ENCODE peak calls at places on chromosome 17, in ten cellular contexts. R, M, D, F, L, V, A, J, H and Y are unnamed samples. For H3K9me3, the result is how much of the 10 kb centered on the place peaks cover.

GRCh38 chr17:38590988-38591758 is 14.6 kb downstream of the SRCIN1 start:
- DNase-seq in R (peak), M (no peak), D (no peak), F (no peak), L (peak), V (no peak), A (no peak), J (no peak), H (no peak), Y (no peak)

GRCh38 chr17:29645516-29646051 is 22.9 kb upstream of the CORO6 start:
- DNase-seq in R (peak), M (peak), D (peak), F (peak), L (no peak), V (no peak), A (peak), J (peak), H (peak), Y (peak)

GRCh38 chr17:45660474-45660873 is 123.6 kb upstream of the CRHR1 start:
- DNase-seq in R (no peak), M (no peak), D (no peak), F (no peak), L (peak), V (no peak), A (no peak), J (no peak), H (no peak), Y (no peak)

GRCh38 chr17:73271078-73271477 is 9.4 kb upstream of the CPSF4L start:
- DNase-seq in R (no peak), M (no peak), D (peak), F (no peak), L (no peak), V (no peak), A (no peak), J (no peak), H (no peak), Y (no peak)

GRCh38 chr17:32854834-32855389 is 22.0 kb downstream of the MYO1D start:
- DNase-seq in R (no peak), M (no peak), D (no peak), F (no peak), L (no peak), V (no peak), A (no peak), J (no peak), H (no peak), Y (no peak)

GRCh38 chr17:74210191-74211140 is 2.9 kb upstream of the TTYH2 start:
- DNase-seq in R (peak), M (peak), D (peak), F (peak), L (peak), V (peak), A (peak), J (peak), H (peak), Y (peak)

GRCh38 chr17:32876414-32877163 is at the start of gene MYO1D:
- DNase-seq in R (peak), M (peak), D (peak), F (no peak), L (peak), V (peak), A (peak), J (peak), H (no peak), Y (peak)

GRCh38 chr17:45170976-45171337 is 9.3 kb downstream of the HEXIM2 start:
- DNase-seq in R (peak), M (peak), D (peak), F (peak), L (no peak), V (peak), A (peak), J (peak), H (peak), Y (peak)

GRCh38 chr17:76426853-76427252 is 26.1 kb downstream of the UBE2O start:
- DNase-seq in R (no peak), M (no peak), D (no peak), F (no peak), L (no peak), V (no peak), A (no peak), J (no peak), H (no peak), Y (no peak)

GRCh38 chr17:29194669-29195068 is 14.5 kb upstream of the MYO18A start:
- DNase-seq in R (no peak), M (no peak), D (no peak), F (no peak), L (no peak), V (no peak), A (no peak), J (no peak), H (no peak), Y (no peak)

GRCh38 chr17:60464343-60464742 is 42.1 kb downstream of the CHCT1 start:
- DNase-seq in R (no peak), M (no peak), D (no peak), F (no peak), L (no peak), V (no peak), A (no peak), J (no peak), H (no peak), Y (no peak)

GRCh38 chr17:50028207-50029120 is 27.4 kb upstream of the ITGA3 start:
- DNase-seq in R (peak), M (peak), D (no peak), F (peak), L (peak), V (peak), A (no peak), J (no peak), H (peak), Y (peak)

GRCh38 chr17:322006-322780 is 30.4 kb downstream of the RPH3AL start:
- DNase-seq in R (peak), M (no peak), D (no peak), F (no peak), L (no peak), V (no peak), A (no peak), J (peak), H (no peak), Y (no peak)

GRCh38 chr17:17351901-17352781 is 49.0 kb downstream of the NT5M start:
- DNase-seq in R (no peak), M (peak), D (no peak), F (peak), L (no peak), V (no peak), A (peak), J (peak), H (peak), Y (peak)

GRCh38 chr17:8504460-8505207 is 69.0 kb downstream of the NDEL1 start:
- DNase-seq in R (no peak), M (no peak), D (no peak), F (no peak), L (no peak), V (no peak), A (no peak), J (no peak), H (no peak), Y (no peak)

GRCh38 chr17:3526491-3526890 is 31.1 kb downstream of the TRPV3 start:
- DNase-seq in R (no peak), M (no peak), D (no peak), F (no peak), L (no peak), V (no peak), A (no peak), J (no peak), H (no peak), Y (no peak)

GRCh38 chr17:76544123-76544915 is 4.5 kb downstream of the PRCD start:
- DNase-seq in R (no peak), M (peak), D (no peak), F (no peak), L (no peak), V (no peak), A (peak), J (no peak), H (no peak), Y (peak)

GRCh38 chr17:10210151-10210574 is 11.8 kb upstream of the GAS7 start:
- DNase-seq in R (no peak), M (no peak), D (peak), F (peak), L (no peak), V (no peak), A (no peak), J (no peak), H (peak), Y (peak)

GRCh38 chr17:69489303-69489702 is 74.8 kb downstream of the MAP2K6 start:
- DNase-seq in R (no peak), M (no peak), D (no peak), F (no peak), L (no peak), V (no peak), A (no peak), J (no peak), H (no peak), Y (no peak)

GRCh38 chr17:76956846-76957540 is 88.8 kb downstream of the MGAT5B start:
- DNase-seq in R (no peak), M (no peak), D (no peak), F (no peak), L (no peak), V (no peak), A (no peak), J (no peak), H (no peak), Y (no peak)

GRCh38 chr17:48621410-48622387 is 4.5 kb downstream of the HOXB9 start:
- DNase-seq in R (no peak), M (no peak), D (no peak), F (no peak), L (no peak), V (no peak), A (no peak), J (no peak), H (no peak), Y (no peak)

GRCh38 chr17:80727409-80727755 is 182.7 kb downstream of the RPTOR start:
- DNase-seq in R (no peak), M (no peak), D (no peak), F (no peak), L (no peak), V (no peak), A (no peak), J (peak), H (no peak), Y (no peak)

GRCh38 chr17:32596666-32597065 is 109.9 kb downstream of the CDK5R1 start:
- DNase-seq in R (no peak), M (no peak), D (no peak), F (peak), L (no peak), V (peak), A (no peak), J (no peak), H (peak), Y (no peak)

GRCh38 chr17:70108166-70108565 is 33.1 kb downstream of the KCNJ16 start:
- DNase-seq in R (no peak), M (no peak), D (no peak), F (no peak), L (no peak), V (no peak), A (no peak), J (no peak), H (no peak), Y (no peak)

GRCh38 chr17:17681744-17682292 is 560 bp downstream of the RAI1 start:
- DNase-seq in R (no peak), M (no peak), D (peak), F (no peak), L (peak), V (peak), A (peak), J (peak), H (no peak), Y (no peak)

GRCh38 chr17:61205406-61205805 is 194.2 kb upstream of the TBX2 start:
- DNase-seq in R (no peak), M (peak), D (no peak), F (no peak), L (no peak), V (no peak), A (no peak), J (no peak), H (no peak), Y (no peak)

GRCh38 chr17:80927791-80928216 is 63.8 kb upstream of the CHMP6 start:
- DNase-seq in R (no peak), M (peak), D (no peak), F (peak), L (peak), V (no peak), A (no peak), J (no peak), H (peak), Y (peak)

GRCh38 chr17:9484789-9485188 is 90.8 kb downstream of the STX8 start:
- DNase-seq in R (no peak), M (no peak), D (no peak), F (peak), L (no peak), V (no peak), A (no peak), J (no peak), H (peak), Y (no peak)

GRCh38 chr17:45775576-45776011 is 8.5 kb upstream of the CRHR1 start:
- DNase-seq in R (no peak), M (peak), D (peak), F (peak), L (no peak), V (no peak), A (peak), J (peak), H (no peak), Y (no peak)

GRCh38 chr17:46972346-46972745 is 6.7 kb downstream of the RPRML start:
- DNase-seq in R (no peak), M (no peak), D (peak), F (no peak), L (no peak), V (no peak), A (peak), J (no peak), H (no peak), Y (no peak)

GRCh38 chr17:7835818-7836595 is 2.0 kb downstream of the KDM6B start:
- DNase-seq in R (peak), M (peak), D (peak), F (no peak), L (peak), V (peak), A (peak), J (peak), H (peak), Y (no peak)

GRCh38 chr17:82394296-82394695 is 22.7 kb downstream of the UTS2R start:
- DNase-seq in R (no peak), M (no peak), D (no peak), F (no peak), L (no peak), V (no peak), A (no peak), J (no peak), H (no peak), Y (no peak)

GRCh38 chr17:16926061-16926511 is 45.8 kb downstream of the TNFRSF13B start:
- DNase-seq in R (peak), M (no peak), D (peak), F (no peak), L (no peak), V (no peak), A (peak), J (peak), H (no peak), Y (peak)

GRCh38 chr17:35766903-35767510 is 6.3 kb downstream of the C17orf50 start:
- DNase-seq in R (no peak), M (peak), D (no peak), F (peak), L (no peak), V (peak), A (no peak), J (no peak), H (peak), Y (no peak)

GRCh38 chr17:58452738-58453137 is 35.4 kb upstream of the RNF43 start:
- DNase-seq in R (no peak), M (no peak), D (no peak), F (peak), L (no peak), V (no peak), A (no peak), J (no peak), H (peak), Y (no peak)

GRCh38 chr17:72412650-72413076 is 291.8 kb downstream of the SOX9 start:
- DNase-seq in R (no peak), M (no peak), D (no peak), F (no peak), L (no peak), V (no peak), A (peak), J (peak), H (no peak), Y (no peak)

GRCh38 chr17:47810901-47811635 is 10.5 kb downstream of the OSBPL7 start:
- DNase-seq in R (no peak), M (peak), D (peak), F (peak), L (no peak), V (no peak), A (no peak), J (no peak), H (no peak), Y (no peak)

GRCh38 chr17:81913394-81914102 is 2.3 kb upstream of the PCYT2 start:
- DNase-seq in R (no peak), M (no peak), D (no peak), F (no peak), L (no peak), V (no peak), A (no peak), J (no peak), H (no peak), Y (no peak)

GRCh38 chr17:5184284-5184683 is 7.4 kb downstream of the ZNF594 start:
- DNase-seq in R (no peak), M (no peak), D (no peak), F (no peak), L (no peak), V (no peak), A (no peak), J (no peak), H (no peak), Y (no peak)
- H3K9me3 ChIP-seq in R (half or more), M (half or more), D (half or more), F (under half), L (half or more), V (half or more), A (half or more), J (half or more), H (half or more), Y (under half)

DNA sequence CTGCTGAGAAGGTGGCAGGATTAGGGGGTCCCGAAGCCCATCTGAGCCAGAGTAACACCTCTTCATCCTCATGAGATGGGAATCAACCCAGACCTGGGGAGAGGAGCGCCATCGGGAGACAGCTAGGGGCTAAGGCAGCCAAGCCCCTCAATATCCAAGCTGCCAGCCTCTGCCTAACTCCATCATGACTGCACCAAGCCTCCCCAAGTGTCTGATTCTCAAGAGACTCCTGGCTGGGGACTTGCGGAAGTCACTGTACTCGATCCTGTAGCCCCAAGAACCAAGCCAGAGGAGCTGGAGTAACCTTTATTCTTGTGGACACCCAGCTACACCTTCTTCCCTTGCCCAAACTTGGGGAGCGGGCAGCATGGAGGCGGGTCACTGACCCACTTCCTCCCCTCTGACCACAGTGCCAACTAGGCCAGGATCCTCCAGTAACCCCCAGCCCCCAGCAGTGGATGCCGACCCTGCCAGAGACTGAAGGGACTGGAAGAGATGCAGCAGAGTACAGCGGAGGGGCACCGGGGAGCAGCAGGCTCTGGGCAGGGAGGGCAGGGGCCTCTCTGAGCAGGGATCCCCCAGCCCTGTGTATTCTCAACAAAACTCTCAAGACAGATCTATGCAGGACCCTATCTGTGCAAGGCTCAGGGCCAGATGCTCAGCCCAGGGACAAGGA is 13.3 kb downstream of the HDAC5 start:
- DNase-seq in R (no peak), M (no peak), D (no peak), F (no peak), L (no peak), V (no peak), A (no peak), J (no peak), H (no peak), Y (no peak)
- TF ChIP-seq CTCF in R (no peak), M (no peak), D (no peak), F (no peak), L (no peak), V (no peak), A (no peak), J (no peak), H (no peak), Y (no peak)

DNA sequence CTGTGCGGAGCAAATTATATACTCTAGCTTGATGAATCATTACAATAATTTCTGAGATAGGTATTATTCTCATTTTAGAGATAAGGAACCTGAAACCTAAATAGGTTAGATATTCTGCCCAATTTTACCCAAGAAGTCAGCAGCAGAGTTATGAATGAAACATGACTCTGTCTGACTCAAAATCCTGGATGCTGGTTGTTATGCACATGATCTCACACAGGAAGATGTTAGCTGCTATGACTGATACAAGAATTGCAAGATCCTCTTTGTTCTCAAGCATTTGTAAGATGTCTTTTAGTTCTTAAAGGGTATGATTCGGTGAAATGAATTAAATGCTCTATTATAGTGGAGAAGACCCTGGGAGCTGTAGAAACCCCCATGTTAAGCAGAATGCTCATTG is 447.8 kb downstream of the KIF2B start:
- DNase-seq in R (no peak), M (no peak), D (no peak), F (no peak), L (no peak), V (no peak), A (no peak), J (no peak), H (no peak), Y (no peak)
- H3K9me3 ChIP-seq in R (under half), M (under half), D (under half), F (under half), L (under half), V (under half), A (under half), J (under half), H (under half), Y (under half)

DNA sequence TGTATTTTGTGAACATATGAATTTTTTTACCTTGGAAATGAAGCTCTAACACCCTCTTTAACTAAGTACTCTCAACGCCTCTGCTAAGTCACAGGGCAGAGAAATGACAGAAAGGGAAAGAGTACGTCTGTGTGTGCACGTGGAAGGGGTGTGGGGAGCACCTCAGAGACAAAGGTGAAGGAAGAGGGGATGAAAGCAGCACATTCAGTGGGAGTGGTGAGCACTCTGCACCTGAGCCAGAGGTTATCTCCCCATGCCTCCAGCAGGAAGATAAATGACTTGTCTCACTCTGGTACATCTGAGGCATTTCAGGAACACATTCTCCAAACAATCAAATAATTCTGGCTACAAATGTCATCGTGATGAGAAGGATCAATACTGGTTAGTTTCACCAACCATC is 15.0 kb downstream of the GNA13 start:
- DNase-seq in R (no peak), M (no peak), D (no peak), F (no peak), L (no peak), V (no peak), A (no peak), J (no peak), H (no peak), Y (no peak)
- TF ChIP-seq CTCF in R (no peak), M (no peak), D (no peak), F (no peak), L (no peak), V (no peak), A (no peak), J (no peak), H (no peak), Y (no peak)

GRCh38 chr17:21817791-21818364 is 125.6 kb downstream of the KCNJ18 start:
- DNase-seq in R (no peak), M (no peak), D (no peak), F (no peak), L (no peak), V (no peak), A (no peak), J (no peak), H (no peak), Y (no peak)

GRCh38 chr17:21823643-21824042 is 131.3 kb downstream of the KCNJ18 start:
- DNase-seq in R (no peak), M (no peak), D (no peak), F (no peak), L (no peak), V (no peak), A (no peak), J (no peak), H (no peak), Y (no peak)

GRCh38 chr17:21823130-21823529 is 130.8 kb downstream of the KCNJ18 start:
- DNase-seq in R (no peak), M (no peak), D (no peak), F (no peak), L (no peak), V (no peak), A (no peak), J (no peak), H (no peak), Y (no peak)
- H3K9me3 ChIP-seq in R (under half), M (under half), D (under half), F (under half), L (half or more), V (under half), A (under half), J (under half), H (under half), Y (under half)

GRCh38 chr17:40407460-40407859 is 10.2 kb downstream of the TOP2A start:
- DNase-seq in R (no peak), M (no peak), D (no peak), F (no peak), L (no peak), V (no peak), A (no peak), J (no peak), H (no peak), Y (no peak)
- TF ChIP-seq CTCF in R (no peak), M (no peak), D (no peak), F (no peak), L (no peak), V (no peak), A (no peak), J (no peak), H (no peak), Y (no peak)

GRCh38 chr17:26782153-26782552 is 511.8 kb upstream of the WSB1 start:
- DNase-seq in R (no peak), M (no peak), D (no peak), F (no peak), L (no peak), V (no peak), A (no peak), J (no peak), H (no peak), Y (no peak)
- H3K9me3 ChIP-seq in R (under half), M (under half), D (under half), F (under half), L (under half), V (under half), A (half or more), J (under half), H (under half), Y (under half)